ENCODE peak calls at places on chromosomes 3 and 15, in nine cellular contexts. I is A549, L is transverse colon, E is stomach, Q is upper lobe of left lung, B is suprapubic skin, V is tibial nerve, O is ovary, U is GM12878. Y is an unnamed sample.

GRCh38 chr15:59952960-59953359 is 51.2 kb upstream of the FOXB1 start:
- DNase-seq in I (no peak), L (no peak), E (no peak), Q (no peak), B (no peak), V (no peak), O (no peak), U (no peak), Y (no peak)

GRCh38 chr15:89345245-89345644 is 10.6 kb upstream of the POLG start:
- DNase-seq in I (no peak), L (no peak), E (no peak), Q (no peak), B (no peak), V (no peak), O (no peak), U (no peak), Y (no peak)

GRCh38 chr3:71247221-71247947 is 336.1 kb downstream of the FOXP1 start:
- DNase-seq in I (peak), L (no peak), E (no peak), Q (no peak), B (no peak), V (no peak), O (no peak), U (no peak), Y (no peak)

GRCh38 chr15:41512512-41513281 is 930 bp downstream of the LTK start:
- DNase-seq in I (no peak), L (peak), E (peak), Q (peak), B (no peak), V (no peak), O (no peak), U (no peak), Y (no peak)

GRCh38 chr15:67832965-67833503 is 6.8 kb downstream of the RNU6-1 start:
- DNase-seq in I (no peak), L (no peak), E (no peak), Q (no peak), B (no peak), V (no peak), O (no peak), U (no peak), Y (peak)

GRCh38 chr3:193980905-193981304 is 155.0 kb upstream of the HES1 start:
- DNase-seq in I (no peak), L (no peak), E (no peak), Q (no peak), B (no peak), V (no peak), O (no peak), U (no peak), Y (no peak)

GRCh38 chr3:172853911-172854648 is 103.6 kb downstream of the ECT2 start:
- DNase-seq in I (no peak), L (no peak), E (no peak), Q (no peak), B (no peak), V (no peak), O (no peak), U (no peak), Y (no peak)

GRCh38 chr3:96814581-96815567 is at the start of gene EPHA6:
- DNase-seq in I (no peak), L (no peak), E (no peak), Q (no peak), B (no peak), V (no peak), O (peak), U (no peak), Y (peak)

GRCh38 chr3:145776782-145777408 is 384.1 kb downstream of the PLOD2 start:
- DNase-seq in I (peak), L (no peak), E (peak), Q (no peak), B (no peak), V (peak), O (no peak), U (peak), Y (no peak)

GRCh38 chr15:60479711-60480110 is 769 bp upstream of the ICE2 start:
- DNase-seq in I (no peak), L (no peak), E (no peak), Q (no peak), B (no peak), V (no peak), O (no peak), U (peak), Y (no peak)

GRCh38 chr15:92394327-92395175 is 870 bp downstream of the ST8SIA2 start:
- DNase-seq in I (no peak), L (no peak), E (no peak), Q (no peak), B (no peak), V (no peak), O (no peak), U (no peak), Y (no peak)
- TF ChIP-seq EP300 in I (no peak), L (no peak), E (no peak), Q (no peak), B (no peak), V (no peak), O (no peak), U (no peak), Y (no peak)

GRCh38 chr3:195268608-195269309 is 2.2 kb downstream of the XXYLT1 start:
- DNase-seq in I (no peak), L (no peak), E (no peak), Q (no peak), B (no peak), V (no peak), O (no peak), U (no peak), Y (no peak)
- H3K4me3 ChIP-seq in I (no peak), L (no peak), E (no peak), Q (no peak), B (no peak), V (no peak), O (no peak), U (peak), Y (no peak)

GRCh38 chr3:23691343-23691895 is 114.3 kb upstream of the UBE2E1 start:
- DNase-seq in I (no peak), L (no peak), E (no peak), Q (no peak), B (no peak), V (no peak), O (no peak), U (no peak), Y (no peak)
- TF ChIP-seq EP300 in I (no peak), L (no peak), E (no peak), Q (no peak), B (no peak), V (no peak), O (no peak), U (no peak), Y (no peak)

GRCh38 chr3:45027406-45027805 is 1.3 kb downstream of the CLEC3B start:
- DNase-seq in I (no peak), L (no peak), E (no peak), Q (no peak), B (no peak), V (no peak), O (no peak), U (no peak), Y (no peak)
- H3K4me3 ChIP-seq in I (no peak), L (no peak), E (no peak), Q (peak), B (peak), V (no peak), O (no peak), U (no peak), Y (no peak)

GRCh38 chr15:79381593-79381992 is 50.5 kb upstream of the MINAR1 start:
- DNase-seq in I (no peak), L (no peak), E (no peak), Q (no peak), B (no peak), V (no peak), O (no peak), U (no peak), Y (no peak)
- TF ChIP-seq EP300 in I (no peak), L (no peak), E (no peak), Q (no peak), B (no peak), V (no peak), O (no peak), U (no peak), Y (no peak)

GRCh38 chr3:59699648-59700320 is 650.0 kb upstream of the CFAP20DC start:
- DNase-seq in I (no peak), L (no peak), E (no peak), Q (no peak), B (no peak), V (no peak), O (no peak), U (no peak), Y (no peak)

GRCh38 chr3:59696783-59697182 is 647.0 kb upstream of the CFAP20DC start:
- DNase-seq in I (no peak), L (no peak), E (no peak), Q (no peak), B (no peak), V (no peak), O (no peak), U (no peak), Y (no peak)

GRCh38 chr3:59692117-59692516 is 642.3 kb upstream of the CFAP20DC start:
- DNase-seq in I (no peak), L (no peak), E (no peak), Q (no peak), B (no peak), V (no peak), O (no peak), U (no peak), Y (no peak)

GRCh38 chr3:59698091-59698490 is 648.3 kb upstream of the CFAP20DC start:
- DNase-seq in I (no peak), L (no peak), E (no peak), Q (no peak), B (no peak), V (no peak), O (no peak), U (no peak), Y (no peak)

DNA sequence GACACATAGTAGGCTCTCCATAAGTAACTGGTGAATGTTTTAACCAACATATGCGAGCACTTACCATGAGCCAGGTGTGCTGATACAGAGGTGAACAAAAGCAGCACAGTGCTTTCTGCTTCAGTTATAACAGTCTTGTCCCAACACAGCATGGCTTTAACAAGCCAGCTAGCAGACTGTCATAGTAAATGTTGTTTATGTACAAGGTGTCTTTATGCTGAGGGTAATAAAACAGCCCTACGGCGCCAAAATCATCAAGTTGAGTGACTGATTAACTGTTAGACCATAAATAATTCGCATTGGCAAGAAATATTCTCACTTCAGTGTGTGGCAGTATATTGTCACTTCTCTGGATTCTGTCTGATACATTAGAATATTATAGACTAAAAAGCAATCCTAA is 646.0 kb upstream of the CFAP20DC start:
- DNase-seq in I (no peak), L (no peak), E (no peak), Q (no peak), B (no peak), V (no peak), O (no peak), U (no peak), Y (no peak)
- H3K4me3 ChIP-seq in I (no peak), L (no peak), E (no peak), Q (no peak), B (no peak), V (no peak), O (no peak), U (no peak), Y (no peak)

GRCh38 chr3:184156522-184156955 is 1.4 kb downstream of the DVL3 start:
- DNase-seq in I (no peak), L (peak), E (no peak), Q (peak), B (no peak), V (no peak), O (peak), U (no peak), Y (peak)
- TF ChIP-seq EP300 in I (no peak), L (no peak), E (no peak), Q (no peak), B (no peak), V (no peak), O (no peak), U (no peak), Y (peak)

GRCh38 chr3:44228894-44229293 is 12.8 kb upstream of the TOPAZ1 start:
- DNase-seq in I (no peak), L (no peak), E (no peak), Q (no peak), B (no peak), V (no peak), O (no peak), U (no peak), Y (no peak)
- H3K4me3 ChIP-seq in I (no peak), L (no peak), E (no peak), Q (no peak), B (no peak), V (no peak), O (no peak), U (no peak), Y (no peak)